ENCODE peak calls at places on chromosomes 11 and 22, in ten cellular contexts. S is HFF-Myc, G is astrocyte, I is ovary, M is neural progenitor cell, A is bronchial epithelial cell, K is heart right ventricle, P is astrocyte of the spinal cord, D is WTC11, T is fibroblast of villous mesenchyme. W is an unnamed sample.

GRCh38 chr11:27830206-27830605 is 130.0 kb upstream of the BDNF start:
- DNase-seq in G (no peak), P (no peak), S (no peak), M (no peak), K (no peak), T (no peak), I (no peak), A (no peak), D (no peak), W (no peak)

GRCh38 chr11:126597041-126597440 is 241.6 kb downstream of the ST3GAL4 start:
- DNase-seq in I (no peak), K (no peak), D (no peak), G (no peak), T (no peak), P (no peak), A (no peak), M (no peak), S (no peak), W (no peak)

GRCh38 chr11:13284776-13285588 is 7.4 kb downstream of the BMAL1 start:
- DNase-seq in T (no peak), D (no peak), K (no peak), G (no peak), A (no peak), S (no peak), I (no peak), M (no peak), P (no peak), W (no peak)

GRCh38 chr22:40741116-40741515 is 61.8 kb downstream of the MCHR1 start:
- DNase-seq in G (no peak), T (peak), D (no peak), P (no peak), I (no peak), A (no peak), K (no peak), S (no peak), M (no peak), W (no peak)

GRCh38 chr11:128507936-128508335 is 79.4 kb downstream of the ETS1 start:
- DNase-seq in P (no peak), G (no peak), K (no peak), A (no peak), S (no peak), M (no peak), T (peak), D (no peak), I (no peak), W (no peak)

GRCh38 chr11:99343117-99343516 is 322.4 kb downstream of the CNTN5 start:
- DNase-seq in P (no peak), S (no peak), A (no peak), K (no peak), T (no peak), D (no peak), I (no peak), G (no peak), M (no peak), W (no peak)

GRCh38 chr11:69372589-69373250 is 78.8 kb downstream of the MYEOV start:
- DNase-seq in A (no peak), P (no peak), G (no peak), T (no peak), I (no peak), M (no peak), S (no peak), D (no peak), K (peak), W (no peak)

GRCh38 chr11:15714641-15715399 is 600.1 kb downstream of the INSC start:
- DNase-seq in G (no peak), M (no peak), I (no peak), D (no peak), K (no peak), P (no peak), S (no peak), T (peak), A (no peak), W (no peak)

GRCh38 chr22:24240381-24240780 is 4.5 kb downstream of the GGT5 start:
- DNase-seq in G (no peak), P (no peak), T (no peak), M (no peak), S (no peak), I (no peak), K (no peak), D (no peak), A (no peak), W (no peak)

GRCh38 chr22:24486501-24486921 is 8.6 kb upstream of the UPB1 start:
- DNase-seq in S (peak), A (peak), D (no peak), M (no peak), P (peak), T (peak), G (peak), I (no peak), K (no peak), W (no peak)

GRCh38 chr11:69657911-69658605 is 17.1 kb downstream of the LTO1 start:
- DNase-seq in S (no peak), D (peak), K (no peak), G (peak), M (peak), I (no peak), P (no peak), A (no peak), T (peak), W (peak)

GRCh38 chr11:96122601-96123044 is 198.7 kb upstream of the MTMR2 start:
- DNase-seq in P (peak), D (no peak), I (no peak), A (peak), K (no peak), G (peak), S (peak), T (peak), M (no peak), W (no peak)

GRCh38 chr11:10308208-10308954 is 3.5 kb downstream of the ADM start:
- DNase-seq in P (peak), T (no peak), I (no peak), D (no peak), G (no peak), K (no peak), M (no peak), A (no peak), S (no peak), W (no peak)

GRCh38 chr11:45062115-45062514 is 84.3 kb upstream of the PRDM11 start:
- DNase-seq in G (no peak), P (no peak), I (no peak), D (no peak), M (no peak), T (no peak), A (no peak), K (no peak), S (no peak), W (no peak)

DNA sequence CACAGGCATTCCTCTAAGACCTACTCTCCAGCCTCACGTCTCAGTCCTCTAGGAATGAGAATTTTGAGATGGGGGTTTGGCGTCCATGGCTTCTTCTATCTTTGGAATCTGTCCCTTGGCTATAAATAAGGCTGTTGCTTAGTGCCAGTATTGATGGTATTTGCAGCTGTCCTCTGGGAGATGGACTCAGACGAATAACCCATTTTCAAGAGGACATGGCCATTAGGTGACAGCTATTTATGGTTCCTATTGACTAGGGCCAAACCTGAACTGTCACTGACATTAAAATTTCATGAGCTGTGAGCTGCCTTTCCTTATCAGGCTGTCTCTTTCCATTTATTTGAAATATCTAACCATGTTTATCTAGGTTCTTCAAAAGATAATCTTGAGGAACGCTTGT is 92.7 kb downstream of the NAV2 start:
- DNase-seq in S (no peak), P (no peak), G (no peak), D (no peak), T (no peak), M (no peak), A (no peak), K (no peak), I (no peak), W (no peak)
- TF ChIP-seq CTCF in S (no peak), P (no peak), G (no peak), D (no peak), T (no peak), M (no peak), A (no peak), K (no peak), I (no peak), W (no peak)

DNA sequence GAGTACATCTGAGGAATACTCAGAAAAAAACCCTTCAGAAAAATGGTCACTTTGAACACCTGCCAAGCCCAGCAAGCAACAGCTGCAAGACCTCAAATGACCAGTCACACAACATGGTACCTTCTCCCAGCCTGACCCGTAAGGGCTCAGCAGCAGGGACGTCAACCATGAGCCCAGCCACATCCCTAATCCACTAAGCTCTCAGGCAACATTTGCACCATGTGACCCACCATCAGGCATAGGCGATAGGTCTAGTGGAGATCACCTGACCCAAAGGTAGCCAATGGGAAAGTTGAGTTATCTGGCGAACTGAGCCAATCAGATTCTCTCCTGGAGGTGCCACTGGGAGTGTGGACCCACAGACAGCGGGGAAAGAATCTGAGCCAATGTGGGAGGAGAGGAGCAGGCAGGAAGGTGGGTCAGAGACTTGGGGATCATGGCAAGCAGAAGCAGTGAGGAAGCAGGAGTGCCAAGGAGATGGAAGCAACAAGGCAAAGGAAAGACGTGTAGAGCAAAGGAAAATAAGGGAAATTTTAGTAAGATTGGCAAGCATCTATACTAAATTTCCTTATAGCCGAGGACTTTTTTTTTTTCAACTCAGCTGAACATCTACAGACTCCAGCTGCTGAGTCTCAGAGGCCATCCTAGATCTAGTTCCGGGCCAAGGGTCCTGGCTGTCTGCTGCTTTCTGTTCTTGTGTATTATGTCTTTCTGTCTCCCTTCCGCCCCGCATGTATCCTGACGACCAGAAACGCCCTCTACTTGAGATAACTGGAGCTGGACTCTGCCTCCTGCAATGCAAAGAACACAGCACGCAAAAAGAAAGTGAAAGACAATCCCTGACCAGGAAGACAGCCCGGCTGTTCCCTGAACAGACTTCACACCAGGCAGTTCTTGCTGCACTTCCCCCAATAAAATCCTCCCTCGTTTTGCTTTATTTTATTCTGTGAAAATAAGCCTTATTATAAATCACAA is 11.0 kb upstream of the PLAAT2 start:
- DNase-seq in I (peak), P (peak), G (peak), K (peak), T (peak), D (no peak), M (no peak), A (peak), S (no peak), W (no peak)
- TF ChIP-seq CTCF in I (no peak), P (peak), G (no peak), K (no peak), T (peak), D (no peak), M (no peak), A (no peak), S (no peak), W (no peak)

GRCh38 chr11:64037027-64037633 is 1.4 kb downstream of the FLRT1 start:
- DNase-seq in P (no peak), M (peak), T (no peak), I (no peak), G (no peak), A (no peak), D (no peak), S (no peak), K (no peak), W (no peak)
- TF ChIP-seq CTCF in P (no peak), M (no peak), T (no peak), I (no peak), G (no peak), A (no peak), D (no peak), S (no peak), K (no peak), W (no peak)

DNA sequence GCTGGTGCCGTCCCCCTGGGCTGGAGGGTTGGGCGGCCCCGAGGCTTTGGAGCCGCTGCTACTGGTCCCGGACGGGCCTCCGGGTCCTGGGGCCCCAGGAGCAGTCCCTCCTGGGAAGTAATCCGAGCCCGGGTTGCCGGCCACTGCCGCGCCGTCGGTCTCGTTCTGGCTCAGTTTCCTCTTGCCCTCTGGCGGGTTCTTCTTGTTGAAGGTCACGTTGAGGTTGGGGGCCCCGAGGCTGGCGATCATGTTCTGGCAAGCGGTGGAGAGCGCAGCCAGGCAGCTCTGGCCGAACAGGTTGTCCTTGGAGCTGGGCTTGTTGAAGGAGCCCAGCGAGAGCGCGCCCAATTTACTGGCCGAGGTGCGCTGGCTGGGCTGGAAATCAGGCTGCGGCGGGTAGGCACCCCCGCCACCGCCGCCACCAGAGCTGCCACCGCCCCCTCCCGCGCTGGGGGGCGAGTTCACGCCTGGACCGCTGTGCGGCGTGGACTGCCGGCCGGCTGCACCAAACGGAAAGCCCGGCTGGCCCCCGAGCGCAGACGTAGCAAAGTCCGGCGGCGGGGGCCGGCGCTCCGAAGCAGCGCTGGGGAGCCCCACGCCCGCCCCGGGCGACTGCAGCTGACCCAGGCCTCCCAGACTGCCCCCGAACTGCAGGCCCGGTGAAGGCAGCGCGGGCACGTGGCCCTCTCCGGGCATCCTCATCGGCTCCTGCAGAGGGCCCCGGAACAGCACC is 3.6 kb downstream of the MN1 start:
- DNase-seq in S (no peak), K (no peak), P (no peak), T (no peak), G (no peak), M (peak), D (no peak), I (no peak), A (no peak), W (no peak)
- TF ChIP-seq CTCF in S (no peak), K (no peak), P (no peak), T (no peak), G (no peak), M (no peak), D (no peak), I (no peak), A (no peak), W (no peak)

GRCh38 chr22:46432164-46433068 is 96.9 kb downstream of the TRMU start:
- DNase-seq in M (no peak), A (no peak), I (no peak), S (no peak), D (no peak), P (no peak), G (no peak), T (peak), K (no peak), W (no peak)

GRCh38 chr22:46429327-46429853 is 93.9 kb downstream of the TRMU start:
- DNase-seq in G (no peak), T (no peak), D (no peak), I (no peak), M (no peak), S (no peak), P (no peak), K (no peak), A (no peak), W (no peak)

GRCh38 chr22:46430961-46431838 is 95.7 kb downstream of the TRMU start:
- DNase-seq in G (no peak), M (no peak), I (no peak), T (no peak), D (no peak), K (no peak), A (no peak), S (no peak), P (no peak), W (no peak)

GRCh38 chr22:46428171-46428570 is 92.7 kb downstream of the TRMU start:
- DNase-seq in G (no peak), S (no peak), I (no peak), P (no peak), D (no peak), A (no peak), M (no peak), K (no peak), T (no peak), W (no peak)

GRCh38 chr22:46428602-46429326 is 93.2 kb downstream of the TRMU start:
- DNase-seq in D (no peak), G (no peak), I (no peak), T (no peak), A (no peak), S (no peak), P (no peak), M (no peak), K (no peak), W (no peak)
- TF ChIP-seq CTCF in D (no peak), G (no peak), I (no peak), T (no peak), A (no peak), S (no peak), P (no peak), M (no peak), K (no peak), W (no peak)

DNA sequence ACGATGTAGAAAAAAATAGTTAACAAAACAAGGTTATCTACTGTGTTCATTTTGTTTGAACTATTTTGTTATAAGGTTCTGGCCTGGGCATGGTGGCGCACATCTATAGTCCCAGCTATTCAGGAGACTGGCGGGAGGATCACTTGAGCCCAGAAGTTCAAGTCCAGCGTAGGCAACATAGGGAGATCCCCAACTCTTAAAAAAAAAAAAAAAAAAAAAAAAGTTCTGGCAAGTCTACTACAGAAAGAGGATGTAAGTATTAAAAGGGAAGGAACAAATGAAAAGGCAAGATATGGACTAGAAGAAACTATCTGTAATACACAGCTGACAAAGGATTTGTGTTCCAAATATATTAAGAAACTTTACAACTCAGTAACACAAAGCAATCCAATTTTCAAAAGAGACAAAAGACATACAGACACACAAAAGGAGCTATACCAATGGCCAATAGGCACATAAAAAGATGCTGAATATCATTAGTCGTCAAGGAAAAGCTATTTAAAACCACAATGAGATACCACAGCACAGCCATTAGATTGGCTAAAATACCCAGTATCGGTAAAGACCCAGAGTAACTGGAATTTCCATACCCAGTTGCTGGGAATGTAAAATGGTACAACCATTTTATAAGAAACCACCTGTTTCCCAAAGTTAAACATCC is 27.4 kb downstream of the RRAS2 start:
- DNase-seq in S (no peak), A (no peak), P (no peak), I (no peak), D (no peak), M (no peak), G (no peak), K (no peak), T (no peak), W (no peak)
- TF ChIP-seq CTCF in S (no peak), A (no peak), P (no peak), I (no peak), D (no peak), M (no peak), G (no peak), K (no peak), T (no peak), W (no peak)

DNA sequence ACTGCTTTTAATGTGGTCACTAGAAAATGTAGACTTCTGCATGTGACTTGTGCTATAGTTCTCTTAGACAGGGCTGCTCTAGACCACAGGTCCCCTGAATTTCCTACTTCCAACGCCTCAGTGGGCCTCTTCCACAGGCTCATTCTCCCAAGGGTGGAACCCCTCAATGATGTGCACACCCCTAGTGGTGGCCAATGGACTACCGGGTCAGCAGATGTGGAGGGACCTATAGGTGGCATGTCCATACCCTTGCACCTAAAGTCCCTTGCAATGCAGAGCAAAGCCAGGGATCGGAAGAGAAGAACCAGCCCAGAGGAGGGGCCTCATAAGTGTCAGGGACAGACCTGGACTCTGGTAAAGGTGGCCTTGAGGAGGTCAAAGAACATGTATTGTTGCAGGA is 20.0 kb downstream of the MMP13 start:
- DNase-seq in P (no peak), T (no peak), S (no peak), A (no peak), I (no peak), M (no peak), G (no peak), K (no peak), D (no peak), W (no peak)
- TF ChIP-seq CTCF in P (no peak), T (peak), S (peak), A (no peak), I (no peak), M (peak), G (no peak), K (no peak), D (no peak), W (no peak)

DNA sequence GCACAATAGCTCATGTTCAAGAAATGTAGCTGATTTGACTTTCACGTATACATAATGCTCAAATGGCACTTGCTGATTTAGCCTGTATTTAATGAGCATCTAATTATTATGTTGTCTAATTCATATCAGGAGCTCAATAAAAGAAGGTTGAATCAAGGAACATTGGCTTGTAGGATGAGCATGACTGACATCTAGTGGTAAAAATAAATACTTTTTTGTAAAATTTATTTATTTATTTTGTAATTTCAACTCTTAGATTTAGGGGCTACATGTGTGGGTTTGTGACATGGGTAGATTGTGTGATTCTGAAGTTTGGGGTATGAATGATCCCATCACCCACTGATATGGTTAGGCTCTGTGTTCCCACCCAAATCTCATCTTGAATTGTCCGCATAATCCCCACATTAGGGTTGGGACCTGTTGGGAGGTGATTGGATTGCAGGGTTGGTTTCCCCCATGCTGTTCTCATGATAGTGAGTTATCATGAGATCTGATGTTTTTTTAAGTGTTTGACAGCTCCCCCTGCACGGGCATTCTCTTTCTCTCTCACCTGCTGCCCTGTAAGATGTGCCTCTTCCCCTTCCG is 1.7 kb upstream of the OR52E5 start:
- DNase-seq in P (peak), M (no peak), S (no peak), A (peak), D (no peak), I (no peak), K (no peak), G (peak), T (peak), W (no peak)
- TF ChIP-seq CTCF in P (peak), M (peak), S (no peak), A (peak), D (no peak), I (no peak), K (peak), G (peak), T (peak), W (peak)

W was measured in neural crest cell.